ENCODE peak calls at places on chromosome 4, in seven cellular contexts. One of them, this sample, is unnamed.

GRCh38 chr4:128357286-128357685 is 69.7 kb upstream of the PGRMC2 start:
- DNase-seq in psoas muscle: no peak
- DNase-seq in CD8-positive, alpha-beta T cell: no peak
- DNase-seq in epithelial cell of esophagus: no peak
- DNase-seq in BJ: no peak
- DNase-seq in fibroblast of lung: peak
- DNase-seq in suprapubic skin: no peak
- DNase-seq in this sample: no peak

GRCh38 chr4:4810365-4810764 is 49.1 kb upstream of the MSX1 start:
- DNase-seq in CD8-positive, alpha-beta T cell: no peak
- DNase-seq in psoas muscle: no peak
- DNase-seq in fibroblast of lung: no peak
- DNase-seq in epithelial cell of esophagus: no peak
- DNase-seq in BJ: no peak
- DNase-seq in suprapubic skin: no peak
- DNase-seq in this sample: no peak

GRCh38 chr4:6746721-6747689 is 31.0 kb downstream of the BLOC1S4 start:
- DNase-seq in CD8-positive, alpha-beta T cell: no peak
- DNase-seq in psoas muscle: no peak
- DNase-seq in BJ: no peak
- DNase-seq in epithelial cell of esophagus: no peak
- DNase-seq in fibroblast of lung: peak
- DNase-seq in suprapubic skin: no peak
- DNase-seq in this sample: no peak

GRCh38 chr4:138951764-138952163 is 63.8 kb upstream of the NOCT start:
- DNase-seq in CD8-positive, alpha-beta T cell: no peak
- DNase-seq in suprapubic skin: no peak
- DNase-seq in BJ: no peak
- DNase-seq in epithelial cell of esophagus: peak
- DNase-seq in fibroblast of lung: no peak
- DNase-seq in psoas muscle: no peak
- DNase-seq in this sample: no peak

GRCh38 chr4:119038465-119038864 is 97.2 kb upstream of the MYOZ2 start:
- DNase-seq in suprapubic skin: no peak
- DNase-seq in CD8-positive, alpha-beta T cell: no peak
- DNase-seq in fibroblast of lung: peak
- DNase-seq in epithelial cell of esophagus: peak
- DNase-seq in BJ: no peak
- DNase-seq in psoas muscle: no peak
- DNase-seq in this sample: no peak

GRCh38 chr4:94457692-94458106 is 6.0 kb downstream of the PDLIM5 start:
- DNase-seq in BJ: no peak
- DNase-seq in CD8-positive, alpha-beta T cell: no peak
- DNase-seq in suprapubic skin: no peak
- DNase-seq in psoas muscle: no peak
- DNase-seq in epithelial cell of esophagus: no peak
- DNase-seq in fibroblast of lung: peak
- DNase-seq in this sample: no peak

GRCh38 chr4:24778427-24779225 is 16.7 kb upstream of the SOD3 start:
- DNase-seq in CD8-positive, alpha-beta T cell: no peak
- DNase-seq in fibroblast of lung: peak
- DNase-seq in psoas muscle: peak
- DNase-seq in BJ: peak
- DNase-seq in suprapubic skin: no peak
- DNase-seq in epithelial cell of esophagus: peak
- DNase-seq in this sample: peak

GRCh38 chr4:89254847-89255246 is 52.8 kb downstream of the GPRIN3 start:
- DNase-seq in BJ: no peak
- DNase-seq in CD8-positive, alpha-beta T cell: peak
- DNase-seq in suprapubic skin: no peak
- DNase-seq in psoas muscle: no peak
- DNase-seq in fibroblast of lung: peak
- DNase-seq in epithelial cell of esophagus: peak
- DNase-seq in this sample: no peak

GRCh38 chr4:24089831-24090531 is 200.1 kb upstream of the PPARGC1A start:
- DNase-seq in psoas muscle: no peak
- DNase-seq in epithelial cell of esophagus: peak
- DNase-seq in BJ: no peak
- DNase-seq in CD8-positive, alpha-beta T cell: no peak
- DNase-seq in suprapubic skin: no peak
- DNase-seq in fibroblast of lung: peak
- DNase-seq in this sample: no peak

GRCh38 chr4:100290585-100290984 is 100.3 kb upstream of the DDIT4L start:
- DNase-seq in suprapubic skin: no peak
- DNase-seq in epithelial cell of esophagus: peak
- DNase-seq in BJ: no peak
- DNase-seq in fibroblast of lung: peak
- DNase-seq in CD8-positive, alpha-beta T cell: no peak
- DNase-seq in psoas muscle: no peak
- DNase-seq in this sample: no peak

GRCh38 chr4:52853351-52853750 is 8.8 kb upstream of the RASL11B start:
- DNase-seq in suprapubic skin: no peak
- DNase-seq in epithelial cell of esophagus: peak
- DNase-seq in psoas muscle: no peak
- DNase-seq in BJ: no peak
- DNase-seq in CD8-positive, alpha-beta T cell: no peak
- DNase-seq in fibroblast of lung: peak
- DNase-seq in this sample: peak

GRCh38 chr4:124636793-124637192 is 75.7 kb downstream of the ANKRD50 start:
- DNase-seq in CD8-positive, alpha-beta T cell: no peak
- DNase-seq in suprapubic skin: no peak
- DNase-seq in psoas muscle: no peak
- DNase-seq in epithelial cell of esophagus: no peak
- DNase-seq in BJ: no peak
- DNase-seq in fibroblast of lung: peak
- DNase-seq in this sample: no peak

GRCh38 chr4:57020467-57021101 is 41.9 kb downstream of the POLR2B start:
- DNase-seq in epithelial cell of esophagus: peak
- DNase-seq in CD8-positive, alpha-beta T cell: no peak
- DNase-seq in suprapubic skin: no peak
- DNase-seq in BJ: peak
- DNase-seq in fibroblast of lung: peak
- DNase-seq in psoas muscle: no peak
- DNase-seq in this sample: no peak

GRCh38 chr4:166493828-166494432 is 620.9 kb downstream of the TLL1 start:
- DNase-seq in epithelial cell of esophagus: no peak
- DNase-seq in BJ: no peak
- DNase-seq in CD8-positive, alpha-beta T cell: no peak
- DNase-seq in fibroblast of lung: peak
- DNase-seq in psoas muscle: no peak
- DNase-seq in suprapubic skin: no peak
- DNase-seq in this sample: no peak

GRCh38 chr4:2296621-2297601 is 35.0 kb upstream of the MXD4 start:
- DNase-seq in fibroblast of lung: no peak
- DNase-seq in CD8-positive, alpha-beta T cell: no peak
- DNase-seq in epithelial cell of esophagus: no peak
- DNase-seq in suprapubic skin: peak
- DNase-seq in psoas muscle: no peak
- DNase-seq in BJ: no peak
- DNase-seq in this sample: no peak

GRCh38 chr4:154781126-154781982 is at the start of gene RBM46:
- DNase-seq in suprapubic skin: no peak
- DNase-seq in epithelial cell of esophagus: no peak
- DNase-seq in fibroblast of lung: no peak
- DNase-seq in BJ: no peak
- DNase-seq in CD8-positive, alpha-beta T cell: no peak
- DNase-seq in psoas muscle: no peak
- DNase-seq in this sample: no peak

GRCh38 chr4:86653237-86653865 is 59.2 kb downstream of the PTPN13 start:
- DNase-seq in BJ: no peak
- DNase-seq in psoas muscle: no peak
- DNase-seq in CD8-positive, alpha-beta T cell: no peak
- DNase-seq in epithelial cell of esophagus: no peak
- DNase-seq in fibroblast of lung: no peak
- DNase-seq in suprapubic skin: no peak
- DNase-seq in this sample: no peak

GRCh38 chr4:86818211-86818610 is 31.0 kb downstream of the SLC10A6 start:
- DNase-seq in fibroblast of lung: peak
- DNase-seq in suprapubic skin: no peak
- DNase-seq in BJ: no peak
- DNase-seq in CD8-positive, alpha-beta T cell: no peak
- DNase-seq in psoas muscle: no peak
- DNase-seq in epithelial cell of esophagus: no peak
- DNase-seq in this sample: no peak

GRCh38 chr4:122762966-122763716 is 30.6 kb downstream of the BBS12 start:
- DNase-seq in fibroblast of lung: no peak
- DNase-seq in CD8-positive, alpha-beta T cell: no peak
- DNase-seq in suprapubic skin: no peak
- DNase-seq in psoas muscle: no peak
- DNase-seq in epithelial cell of esophagus: no peak
- DNase-seq in BJ: no peak
- DNase-seq in this sample: no peak

GRCh38 chr4:119209077-119209476 is 3.4 kb upstream of the USP53 start:
- DNase-seq in fibroblast of lung: peak
- DNase-seq in psoas muscle: no peak
- DNase-seq in suprapubic skin: no peak
- DNase-seq in epithelial cell of esophagus: peak
- DNase-seq in BJ: peak
- DNase-seq in CD8-positive, alpha-beta T cell: no peak
- DNase-seq in this sample: peak

GRCh38 chr4:155433636-155434360 is 57.0 kb upstream of the MAP9 start:
- DNase-seq in epithelial cell of esophagus: peak
- DNase-seq in suprapubic skin: no peak
- DNase-seq in CD8-positive, alpha-beta T cell: no peak
- DNase-seq in fibroblast of lung: peak
- DNase-seq in psoas muscle: no peak
- DNase-seq in BJ: no peak
- DNase-seq in this sample: no peak

GRCh38 chr4:68124262-68124661 is 5.4 kb downstream of the TMPRSS11F start:
- DNase-seq in psoas muscle: no peak
- DNase-seq in epithelial cell of esophagus: no peak
- DNase-seq in BJ: no peak
- DNase-seq in suprapubic skin: no peak
- DNase-seq in CD8-positive, alpha-beta T cell: no peak
- DNase-seq in fibroblast of lung: no peak
- DNase-seq in this sample: no peak

GRCh38 chr4:14841801-14842748 is 160.2 kb upstream of the CPEB2 start:
- DNase-seq in CD8-positive, alpha-beta T cell: no peak
- DNase-seq in fibroblast of lung: peak
- DNase-seq in psoas muscle: peak
- DNase-seq in BJ: no peak
- DNase-seq in epithelial cell of esophagus: peak
- DNase-seq in suprapubic skin: no peak
- DNase-seq in this sample: no peak

DNA sequence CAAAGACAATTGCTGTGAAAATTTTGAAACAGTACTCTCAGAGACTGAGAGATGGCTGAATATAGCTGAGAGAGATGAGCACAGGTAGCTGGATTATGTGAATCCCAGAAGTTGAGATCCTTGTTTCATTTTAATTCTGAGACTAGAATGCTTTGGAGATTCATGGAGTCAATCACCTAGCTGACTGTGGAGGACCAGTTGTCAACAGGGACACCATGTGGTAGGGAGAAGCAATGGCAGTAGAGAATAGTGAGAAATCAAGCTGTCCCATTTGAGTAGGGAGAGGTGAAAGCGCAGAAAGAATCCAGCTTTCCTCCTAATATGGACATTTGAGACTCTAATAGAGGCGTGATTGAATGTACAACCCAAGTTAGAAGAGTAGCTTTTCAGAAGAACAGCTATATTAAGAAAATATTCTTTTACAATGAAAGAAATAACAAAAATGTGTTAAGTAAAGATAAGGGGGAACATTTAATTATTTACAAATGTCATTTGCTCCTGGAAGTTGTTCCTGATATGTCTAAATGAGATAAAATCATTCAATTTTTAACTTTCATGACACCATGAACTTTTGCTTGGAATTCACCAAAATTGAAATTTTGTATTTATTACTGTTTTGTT is 30.3 kb upstream of the GLRB start:
- DNase-seq in BJ: peak
- DNase-seq in CD8-positive, alpha-beta T cell: no peak
- DNase-seq in fibroblast of lung: peak
- DNase-seq in epithelial cell of esophagus: peak
- DNase-seq in suprapubic skin: no peak
- DNase-seq in psoas muscle: no peak
- DNase-seq in this sample: peak
- TF ChIP-seq CTCF in BJ: peak
- TF ChIP-seq CTCF in CD8-positive, alpha-beta T cell: no peak
- TF ChIP-seq CTCF in fibroblast of lung: peak
- TF ChIP-seq CTCF in epithelial cell of esophagus: peak
- TF ChIP-seq CTCF in suprapubic skin: peak
- TF ChIP-seq CTCF in psoas muscle: peak
- TF ChIP-seq CTCF in this sample: peak

DNA sequence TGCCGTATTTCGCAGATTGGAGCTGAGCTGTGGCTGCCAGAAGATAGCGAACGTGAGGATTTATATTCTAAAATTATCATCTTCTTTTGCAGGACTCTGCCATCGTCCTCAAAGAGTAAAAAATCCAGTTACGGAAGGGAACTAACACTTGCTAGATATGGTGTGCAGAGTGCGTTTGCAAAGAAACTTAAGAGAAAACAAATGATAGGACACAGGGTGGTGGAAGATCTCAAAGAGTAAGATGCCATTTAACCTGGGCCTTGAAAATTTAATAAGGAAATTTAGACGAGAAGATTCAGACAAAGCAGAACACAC is 566 bp downstream of the LARP7 start:
- DNase-seq in fibroblast of lung: no peak
- DNase-seq in suprapubic skin: no peak
- DNase-seq in CD8-positive, alpha-beta T cell: no peak
- DNase-seq in psoas muscle: no peak
- DNase-seq in epithelial cell of esophagus: no peak
- DNase-seq in BJ: no peak
- DNase-seq in this sample: no peak
- TF ChIP-seq CTCF in fibroblast of lung: no peak
- TF ChIP-seq CTCF in suprapubic skin: no peak
- TF ChIP-seq CTCF in CD8-positive, alpha-beta T cell: no peak
- TF ChIP-seq CTCF in psoas muscle: no peak
- TF ChIP-seq CTCF in epithelial cell of esophagus: no peak
- TF ChIP-seq CTCF in BJ: no peak
- TF ChIP-seq CTCF in this sample: no peak

GRCh38 chr4:175562537-175562936 is 249.5 kb downstream of the GPM6A start:
- DNase-seq in CD8-positive, alpha-beta T cell: no peak
- DNase-seq in suprapubic skin: no peak
- DNase-seq in fibroblast of lung: no peak
- DNase-seq in epithelial cell of esophagus: no peak
- DNase-seq in BJ: no peak
- DNase-seq in psoas muscle: no peak
- DNase-seq in this sample: no peak

GRCh38 chr4:175561691-175562090 is 250.4 kb downstream of the GPM6A start:
- DNase-seq in CD8-positive, alpha-beta T cell: no peak
- DNase-seq in BJ: no peak
- DNase-seq in suprapubic skin: no peak
- DNase-seq in fibroblast of lung: no peak
- DNase-seq in epithelial cell of esophagus: no peak
- DNase-seq in psoas muscle: no peak
- DNase-seq in this sample: no peak

GRCh38 chr4:175562111-175562510 is 250.0 kb downstream of the GPM6A start:
- DNase-seq in epithelial cell of esophagus: no peak
- DNase-seq in suprapubic skin: no peak
- DNase-seq in psoas muscle: no peak
- DNase-seq in BJ: no peak
- DNase-seq in CD8-positive, alpha-beta T cell: no peak
- DNase-seq in fibroblast of lung: no peak
- DNase-seq in this sample: no peak

GRCh38 chr4:175560628-175561027 is 251.4 kb downstream of the GPM6A start:
- DNase-seq in CD8-positive, alpha-beta T cell: no peak
- DNase-seq in BJ: no peak
- DNase-seq in psoas muscle: no peak
- DNase-seq in suprapubic skin: no peak
- DNase-seq in epithelial cell of esophagus: peak
- DNase-seq in fibroblast of lung: peak
- DNase-seq in this sample: no peak
- TF ChIP-seq CTCF in CD8-positive, alpha-beta T cell: no peak
- TF ChIP-seq CTCF in BJ: no peak
- TF ChIP-seq CTCF in psoas muscle: peak
- TF ChIP-seq CTCF in suprapubic skin: no peak
- TF ChIP-seq CTCF in epithelial cell of esophagus: peak
- TF ChIP-seq CTCF in fibroblast of lung: no peak
- TF ChIP-seq CTCF in this sample: no peak

GRCh38 chr4:41122775-41123174 is 91.6 kb downstream of the APBB2 start:
- DNase-seq in BJ: no peak
- DNase-seq in fibroblast of lung: no peak
- DNase-seq in epithelial cell of esophagus: no peak
- DNase-seq in suprapubic skin: no peak
- DNase-seq in psoas muscle: no peak
- DNase-seq in CD8-positive, alpha-beta T cell: no peak
- DNase-seq in this sample: no peak
- TF ChIP-seq CTCF in BJ: no peak
- TF ChIP-seq CTCF in fibroblast of lung: no peak
- TF ChIP-seq CTCF in epithelial cell of esophagus: no peak
- TF ChIP-seq CTCF in suprapubic skin: no peak
- TF ChIP-seq CTCF in psoas muscle: no peak
- TF ChIP-seq CTCF in CD8-positive, alpha-beta T cell: no peak
- TF ChIP-seq CTCF in this sample: no peak

This sample was measured in AG09319.